ENCODE peak calls at places on chromosomes 3 and 15, in ten cellular contexts. J is endodermal cell, B is nephron progenitor cell, S is right lobe of liver, P is BJ, E is WTC11, F is psoas muscle, R is HFF-Myc, H is AG04450, W is cardiac fibroblast. U is an unnamed sample.
A peak's percentile ranks its signal among the peaks of the same experiment; 100 is the strongest.

GRCh38 chr3:159881828-159882309 is 106.8 kb upstream of the IL12A start:
- DNase-seq in P (no peak), W (no peak), S (no peak), R (no peak), F (peak; percentile 80), J (peak; percentile 69), E (peak; percentile 33), B (no peak), H (no peak), U (no peak)

GRCh38 chr3:152728346-152728980 is 106.5 kb upstream of the P2RY1 start:
- DNase-seq in F (no peak), S (no peak), P (no peak), B (no peak), R (no peak), H (peak; percentile 1), J (no peak), E (no peak), W (no peak), U (no peak)

GRCh38 chr15:68302729-68303128 is 25.2 kb downstream of the FEM1B start:
- DNase-seq in J (peak; percentile 37), W (no peak), E (no peak), F (no peak), R (no peak), H (no peak), S (no peak), B (no peak), P (no peak), U (no peak)

GRCh38 chr3:25663324-25664065 is 1.2 kb downstream of the TOP2B start:
- DNase-seq in E (no peak), P (no peak), H (no peak), J (peak; percentile 65), W (no peak), R (no peak), B (peak; percentile 22), F (no peak), S (no peak), U (peak; percentile 46)

GRCh38 chr3:9946112-9947024 is 5.8 kb downstream of the PRRT3 start:
- DNase-seq in W (peak; percentile 95), S (peak; percentile 90), E (peak; percentile 86), B (peak; percentile 91), R (no peak), J (peak; percentile 95), P (peak; percentile 45), F (peak; percentile 93), H (peak; percentile 66), U (no peak)

GRCh38 chr3:196624008-196624790 is 15.3 kb upstream of the NRROS start:
- DNase-seq in S (no peak), F (no peak), B (no peak), W (no peak), R (no peak), J (no peak), H (no peak), P (no peak), E (no peak), U (no peak)

GRCh38 chr15:71781179-71781964 is 29.0 kb upstream of the NR2E3 start:
- DNase-seq in B (no peak), P (no peak), W (no peak), S (no peak), J (no peak), E (no peak), H (no peak), F (no peak), R (no peak), U (peak; percentile 25)

GRCh38 chr3:52197842-52198625 is at the start of gene ALAS1:
- DNase-seq in E (peak; percentile 95), J (peak; percentile 98), S (peak; percentile 95), P (peak; percentile 47), R (peak; percentile 49), W (peak; percentile 90), F (peak; percentile 96), H (peak; percentile 69), B (peak; percentile 98), U (peak; percentile 69)

DNA sequence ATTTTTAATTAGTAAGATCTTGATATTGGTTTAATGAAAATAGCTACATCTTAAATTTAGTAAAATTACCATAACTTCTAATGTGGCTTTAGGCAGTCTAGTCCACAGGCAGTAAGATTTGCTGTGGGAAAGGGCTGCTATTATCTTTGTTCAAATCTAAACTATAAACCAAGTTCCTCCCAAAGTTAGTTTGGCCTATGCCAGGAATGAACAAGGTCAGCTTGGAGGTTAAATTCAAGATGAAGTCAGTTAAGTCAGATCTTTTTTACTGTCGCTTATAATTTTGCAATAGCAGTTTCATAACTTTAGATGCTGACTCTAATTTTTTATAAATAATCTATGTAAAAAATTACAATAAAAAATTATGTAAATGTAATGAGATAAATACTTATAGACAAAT is 1016.9 kb upstream of the ALCAM start:
- DNase-seq in S (no peak), J (no peak), B (no peak), E (no peak), H (no peak), P (peak; percentile 35), F (no peak), R (no peak), W (no peak), U (no peak)
- TF ChIP-seq CTCF in S (no peak), J (no peak), B (no peak), E (no peak), H (no peak), P (no peak), F (no peak), R (no peak), W (no peak), U (no peak)

GRCh38 chr3:48088056-48088748 is 72.0 kb upstream of the MAP4 start:
- DNase-seq in W (peak; percentile 32), E (peak; percentile 21), S (no peak), F (no peak), B (no peak), H (no peak), J (no peak), R (no peak), P (no peak), U (no peak)

GRCh38 chr3:48086736-48087470 is 70.7 kb upstream of the MAP4 start:
- DNase-seq in P (peak; percentile 19), B (no peak), W (peak; percentile 31), E (no peak), S (no peak), F (no peak), R (peak; percentile 37), H (peak; percentile 53), J (no peak), U (no peak)

GRCh38 chr3:48092270-48092669 is 76.1 kb upstream of the MAP4 start:
- DNase-seq in W (no peak), P (no peak), H (no peak), J (no peak), E (no peak), B (no peak), S (no peak), R (no peak), F (no peak), U (no peak)

GRCh38 chr3:48090166-48090939 is 74.1 kb upstream of the MAP4 start:
- DNase-seq in S (no peak), E (no peak), H (no peak), J (no peak), R (no peak), P (no peak), W (no peak), B (no peak), F (no peak), U (no peak)

DNA sequence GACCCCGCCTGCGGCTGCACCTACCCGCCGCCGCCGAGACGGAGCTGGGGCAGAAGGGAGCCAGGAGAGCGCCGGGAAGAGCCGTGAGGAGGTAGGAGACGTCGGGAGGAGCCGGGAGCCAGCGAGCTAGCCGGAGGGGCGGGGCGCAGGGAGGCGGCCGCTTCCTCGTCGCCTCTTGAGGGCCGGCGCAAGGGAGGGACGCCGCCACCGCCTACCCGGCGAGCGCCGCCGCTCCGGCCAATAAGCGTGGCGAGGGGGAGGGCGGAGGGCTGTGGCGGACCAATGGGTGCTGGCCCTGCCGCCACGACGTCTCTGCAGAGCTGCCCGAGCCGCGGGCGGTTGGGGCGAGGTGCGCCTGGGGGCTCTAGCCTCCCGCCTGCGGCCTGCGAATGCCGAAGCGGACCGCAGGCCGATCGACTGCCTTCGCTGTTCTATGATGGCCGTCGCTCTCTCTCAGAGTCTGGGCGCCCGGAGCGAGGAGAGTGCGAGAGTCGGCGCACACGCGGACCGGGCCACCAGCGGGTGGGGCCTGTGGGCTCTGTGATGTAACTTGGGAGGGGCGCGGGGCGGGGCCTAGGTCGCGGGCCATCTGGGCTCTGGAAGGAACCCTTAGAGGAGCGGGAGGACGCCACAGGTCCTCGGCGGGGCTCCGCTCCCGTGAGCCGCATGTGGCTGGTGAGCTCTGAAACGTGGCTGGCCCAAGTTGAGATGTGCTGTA is 72.7 kb upstream of the MAP4 start:
- DNase-seq in B (peak; percentile 97), P (peak; percentile 86), E (peak; percentile 97), W (peak; percentile 98), F (peak; percentile 98), S (peak; percentile 98), J (peak; percentile 98), H (peak; percentile 90), R (peak; percentile 74), U (peak; percentile 82)
- TF ChIP-seq CTCF in B (no peak), P (no peak), E (no peak), W (peak; percentile 3), F (no peak), S (no peak), J (peak; percentile 36), H (no peak), R (no peak), U (no peak)

GRCh38 chr15:43370975-43371974 is at the start of the genes TUBGCP4 and ZSCAN29:
- DNase-seq in H (peak; percentile 26), B (peak; percentile 91), S (peak; percentile 88), J (peak; percentile 97), P (no peak), R (peak; percentile 30), W (peak; percentile 82), E (peak; percentile 92), F (peak; percentile 92), U (peak; percentile 29)
- TF ChIP-seq CTCF in H (peak; percentile 34), B (no peak), S (peak; percentile 45), J (peak; percentile 76), P (peak; percentile 44), R (peak; percentile 31), W (peak; percentile 45), E (no peak), F (peak; percentile 25), U (peak; percentile 60)

GRCh38 chr15:62067448-62068044 is 769 bp downstream of the C2CD4A start:
- DNase-seq in B (peak; percentile 44), W (peak; percentile 19), S (peak; percentile 57), J (peak; percentile 77), F (peak; percentile 64), H (no peak), P (no peak), R (no peak), E (peak; percentile 51), U (no peak)

GRCh38 chr15:62068787-62069170 is 2.0 kb downstream of the C2CD4A start:
- DNase-seq in W (peak; percentile 19), H (no peak), S (no peak), P (no peak), E (no peak), R (no peak), F (no peak), B (no peak), J (no peak), U (no peak)

GRCh38 chr15:62069551-62069950 is 2.8 kb downstream of the C2CD4A start:
- DNase-seq in P (no peak), B (no peak), H (no peak), W (no peak), S (no peak), E (no peak), R (no peak), F (no peak), J (no peak), U (no peak)

GRCh38 chr15:62066663-62067447 is at the start of gene C2CD4A:
- DNase-seq in H (no peak), S (peak; percentile 83), R (no peak), B (peak; percentile 77), P (no peak), E (peak; percentile 88), J (peak; percentile 95), W (peak; percentile 69), F (peak; percentile 74), U (no peak)

DNA sequence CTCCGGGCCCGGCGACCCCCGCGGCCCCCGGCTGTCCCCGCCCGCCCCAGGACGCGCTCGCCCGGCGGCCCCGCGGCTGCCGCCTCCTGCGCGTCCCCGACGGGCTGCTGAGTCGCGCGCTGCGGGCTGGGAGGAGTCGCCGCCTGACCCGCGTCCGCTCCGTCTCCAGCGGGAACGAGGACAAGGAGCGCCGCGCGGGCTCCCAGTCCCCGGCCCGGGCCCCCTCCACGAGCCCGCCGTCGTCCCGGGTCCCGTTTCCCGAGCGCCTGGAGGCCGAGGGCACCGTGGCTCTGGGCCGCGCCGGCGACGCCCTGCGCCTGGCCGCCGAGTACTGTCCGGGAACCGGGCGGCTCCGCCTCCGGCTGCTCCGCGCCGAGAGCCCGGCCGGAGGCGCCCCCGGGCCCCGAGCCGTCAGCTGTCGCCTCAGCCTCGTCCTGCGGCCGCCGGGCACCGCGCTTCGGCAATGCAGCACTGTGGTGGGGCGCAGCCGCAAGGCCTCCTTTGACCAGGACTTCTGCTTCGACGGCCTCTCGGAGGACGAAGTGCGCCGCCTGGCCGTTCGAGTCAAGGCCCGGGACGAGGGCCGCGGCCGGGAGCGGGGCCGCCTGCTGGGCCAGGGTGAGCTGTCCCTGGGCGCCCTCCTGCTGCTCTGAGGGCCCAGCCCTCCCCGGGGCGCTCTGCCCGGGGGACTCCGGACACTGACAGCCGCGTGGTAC is 1.5 kb downstream of the C2CD4A start:
- DNase-seq in J (peak; percentile 86), S (peak; percentile 70), E (peak; percentile 67), P (no peak), H (no peak), B (peak; percentile 66), R (no peak), F (peak; percentile 70), W (peak; percentile 48), U (no peak)
- TF ChIP-seq CTCF in J (peak; percentile 32), S (peak; percentile 19), E (no peak), P (peak; percentile 9), H (peak; percentile 21), B (no peak), R (peak; percentile 2), F (peak; percentile 19), W (no peak), U (no peak)

U was measured in GM12864.